ENCODE peak calls at places on chromosomes 3 and 15, in seven cellular contexts. D is lower leg skin, X is choroid plexus epithelial cell, Z is upper lobe of right lung, T is HL-60, M is psoas muscle, E is WTC11. U is an unnamed sample.

GRCh38 chr3:197809356-197810020 is 18.4 kb downstream of the LRCH3 start:
- DNase-seq in T (no peak), D (no peak), Z (no peak), X (peak; percentile 73), E (no peak), M (no peak), U (no peak)

GRCh38 chr3:30256474-30256873 is 349.9 kb upstream of the TGFBR2 start:
- DNase-seq in D (no peak), M (no peak), T (no peak), Z (no peak), E (no peak), X (peak; percentile 70), U (no peak)

GRCh38 chr3:104578558-104578957 is 788.2 kb upstream of the ALCAM start:
- DNase-seq in T (no peak), E (peak; percentile 11), X (no peak), D (no peak), M (no peak), Z (no peak), U (no peak)

GRCh38 chr15:74179101-74179841 is 5.8 kb downstream of the ISLR start:
- DNase-seq in Z (peak; percentile 69), E (no peak), X (peak; percentile 96), M (peak; percentile 91), T (no peak), D (peak; percentile 58), U (no peak)

GRCh38 chr3:181075098-181075497 is 85.6 kb upstream of the DNAJC19 start:
- DNase-seq in X (no peak), M (peak; percentile 30), E (peak; percentile 35), T (no peak), D (no peak), Z (no peak), U (no peak)

GRCh38 chr3:114411811-114412803 is 118.3 kb downstream of the TIGIT start:
- DNase-seq in E (no peak), T (no peak), X (peak; percentile 97), D (no peak), M (no peak), Z (no peak), U (no peak)

GRCh38 chr3:158091526-158091925 is 14.7 kb downstream of the SHOX2 start:
- DNase-seq in Z (no peak), T (no peak), M (no peak), E (no peak), D (no peak), X (peak; percentile 72), U (no peak)

GRCh38 chr15:60660290-60661051 is 181.5 kb upstream of the ICE2 start:
- DNase-seq in T (no peak), M (no peak), E (no peak), D (peak; percentile 51), X (peak; percentile 72), Z (no peak), U (no peak)

GRCh38 chr15:74893627-74894026 is 3.8 kb downstream of the MPI start:
- DNase-seq in E (no peak), Z (no peak), X (no peak), T (no peak), M (peak; percentile 4), D (no peak), U (no peak)

GRCh38 chr3:29775352-29775751 is 494.5 kb downstream of the RBMS3 start:
- DNase-seq in E (no peak), T (no peak), Z (no peak), M (no peak), X (no peak), D (no peak), U (no peak)

GRCh38 chr15:85926834-85927233 is 132.1 kb upstream of the KLHL25 start:
- DNase-seq in E (no peak), D (no peak), Z (no peak), T (no peak), M (no peak), X (no peak), U (no peak)

GRCh38 chr15:25802285-25802830 is 60.8 kb downstream of the ATP10A start:
- DNase-seq in Z (peak; percentile 62), T (no peak), D (no peak), M (no peak), X (no peak), E (no peak), U (peak; percentile 22)

GRCh38 chr3:8851703-8852102 is 82.3 kb upstream of the OXTR start:
- DNase-seq in E (no peak), Z (no peak), M (no peak), D (no peak), X (peak; percentile 93), T (no peak), U (no peak)

GRCh38 chr15:23602124-23602523 is 36.6 kb downstream of the MKRN3 start:
- DNase-seq in X (no peak), T (no peak), M (no peak), E (no peak), D (no peak), Z (no peak), U (no peak)

GRCh38 chr15:25690673-25691543 is 172.2 kb downstream of the ATP10A start:
- DNase-seq in Z (peak; percentile 55), D (peak; percentile 54), E (no peak), X (peak; percentile 27), M (no peak), T (no peak), U (no peak)

GRCh38 chr3:45551214-45552010 is 43.1 kb upstream of the LIMD1 start:
- DNase-seq in X (peak; percentile 96), Z (no peak), T (no peak), E (no peak), D (peak; percentile 64), M (peak; percentile 87), U (peak; percentile 73)

GRCh38 chr3:49790626-49791411 is 4.5 kb upstream of the IP6K1 start:
- DNase-seq in Z (no peak), D (no peak), E (no peak), X (no peak), M (no peak), T (no peak), U (no peak)

GRCh38 chr3:40980467-40980866 is 218.8 kb upstream of the CTNNB1 start:
- DNase-seq in Z (no peak), M (no peak), E (no peak), X (no peak), D (no peak), T (no peak), U (no peak)

GRCh38 chr3:154955907-154956533 is 124.1 kb upstream of the MME start:
- DNase-seq in D (no peak), Z (no peak), E (no peak), M (no peak), T (no peak), X (no peak), U (no peak)

GRCh38 chr3:154952538-154952937 is 127.6 kb upstream of the MME start:
- DNase-seq in T (no peak), D (no peak), E (no peak), M (no peak), X (no peak), Z (no peak), U (no peak)

GRCh38 chr3:154956815-154957214 is 123.3 kb upstream of the MME start:
- DNase-seq in D (no peak), M (no peak), T (no peak), E (no peak), X (peak; percentile 65), Z (no peak), U (no peak)

GRCh38 chr3:154954750-154955149 is 125.4 kb upstream of the MME start:
- DNase-seq in X (peak; percentile 90), T (peak; percentile 37), D (no peak), E (no peak), M (no peak), Z (no peak), U (no peak)

GRCh38 chr3:154953538-154953937 is 126.6 kb upstream of the MME start:
- DNase-seq in D (no peak), M (no peak), T (no peak), X (no peak), Z (no peak), E (no peak), U (no peak)
- TF ChIP-seq CTCF in D (no peak), M (no peak), T (no peak), X (no peak), Z (no peak), E (no peak), U (no peak)

GRCh38 chr3:23836536-23837230 is 30.9 kb downstream of the UBE2E1 start:
- DNase-seq in T (no peak), D (no peak), Z (no peak), X (no peak), E (no peak), M (no peak), U (no peak)

GRCh38 chr3:23835807-23836206 is 30.1 kb downstream of the UBE2E1 start:
- DNase-seq in Z (no peak), D (no peak), M (no peak), E (no peak), X (no peak), T (no peak), U (no peak)

GRCh38 chr3:23832523-23832922 is 26.8 kb downstream of the UBE2E1 start:
- DNase-seq in Z (no peak), E (no peak), M (no peak), D (no peak), T (no peak), X (no peak), U (no peak)

GRCh38 chr3:23835087-23835486 is 29.3 kb downstream of the UBE2E1 start:
- DNase-seq in D (no peak), E (no peak), Z (no peak), T (no peak), M (no peak), X (no peak), U (no peak)

GRCh38 chr3:23834082-23834870 is 28.5 kb downstream of the UBE2E1 start:
- DNase-seq in T (no peak), E (no peak), D (no peak), X (peak; percentile 45), M (no peak), Z (no peak), U (no peak)
- TF ChIP-seq CTCF in T (peak; percentile 5), E (no peak), D (no peak), X (peak; percentile 44), M (peak; percentile 39), Z (peak; percentile 17), U (peak; percentile 20)

GRCh38 chr15:79858469-79858868 is 38.3 kb downstream of the MTHFS start:
- DNase-seq in Z (no peak), T (no peak), E (no peak), X (peak; percentile 33), D (no peak), M (no peak), U (no peak)
- TF ChIP-seq CTCF in Z (no peak), T (no peak), E (no peak), X (peak; percentile 21), D (no peak), M (no peak), U (no peak)

GRCh38 chr3:65905648-65906211 is 133.0 kb downstream of the MAGI1 start:
- DNase-seq in D (no peak), X (peak; percentile 18), T (no peak), M (no peak), E (no peak), Z (no peak), U (no peak)

GRCh38 chr3:65902304-65902793 is 136.4 kb downstream of the MAGI1 start:
- DNase-seq in D (peak; percentile 67), T (no peak), X (peak; percentile 49), E (peak; percentile 55), M (no peak), Z (no peak), U (no peak)

GRCh38 chr3:65908588-65908987 is 130.1 kb downstream of the MAGI1 start:
- DNase-seq in E (no peak), Z (no peak), D (no peak), X (no peak), T (no peak), M (no peak), U (no peak)

GRCh38 chr3:65904016-65904415 is 134.7 kb downstream of the MAGI1 start:
- DNase-seq in D (no peak), X (no peak), Z (no peak), M (no peak), E (no peak), T (no peak), U (no peak)

GRCh38 chr3:65907232-65908130 is 131.2 kb downstream of the MAGI1 start:
- DNase-seq in T (no peak), M (no peak), E (no peak), D (no peak), X (no peak), Z (no peak), U (no peak)
- TF ChIP-seq CTCF in T (no peak), M (no peak), E (no peak), D (no peak), X (no peak), Z (no peak), U (no peak)

U was measured in left lung.